ENCODE peak calls at places on chromosomes 1 and 21, in seven cellular contexts. S is neural crest cell, R is WTC11, I is psoas muscle, T is NB4, K is mammary epithelial cell, J is fibroblast of lung. Q is an unnamed sample.

GRCh38 chr1:89363638-89364536 is at the start of gene GBP6:
- DNase-seq in S (no peak), R (peak), I (no peak), T (no peak), K (peak), J (peak), Q (no peak)

GRCh38 chr1:46517010-46517600 is 27.5 kb downstream of the DMBX1 start:
- DNase-seq in S (no peak), R (peak), I (peak), T (no peak), K (peak), J (no peak), Q (no peak)

GRCh38 chr1:206979379-206980043 is 9.3 kb upstream of the FCAMR start:
- DNase-seq in S (no peak), R (no peak), I (no peak), T (peak), K (peak), J (peak), Q (no peak)

GRCh38 chr21:25906554-25906953 is 171.8 kb downstream of the GABPA start:
- DNase-seq in S (no peak), R (no peak), I (no peak), T (no peak), K (no peak), J (no peak), Q (no peak)

GRCh38 chr1:26786437-26787380 is 1.0 kb upstream of the PIGV start:
- DNase-seq in S (peak), R (peak), I (peak), T (peak), K (peak), J (peak), Q (no peak)

GRCh38 chr1:57331620-57332019 is 92.2 kb downstream of the DAB1 start:
- DNase-seq in S (no peak), R (no peak), I (no peak), T (no peak), K (no peak), J (no peak), Q (no peak)

GRCh38 chr1:216186816-216187215 is 236.4 kb downstream of the USH2A start:
- DNase-seq in S (no peak), R (no peak), I (no peak), T (no peak), K (no peak), J (peak), Q (no peak)

GRCh38 chr1:69569983-69570755 is 2.4 kb downstream of the LRRC7 start:
- DNase-seq in S (no peak), R (no peak), I (no peak), T (no peak), K (no peak), J (peak), Q (no peak)

GRCh38 chr1:236565530-236565929 is 38.8 kb downstream of the HEATR1 start:
- DNase-seq in S (no peak), R (no peak), I (no peak), T (no peak), K (no peak), J (peak), Q (no peak)

GRCh38 chr1:182671779-182672486 is 12.5 kb downstream of the RGS8 start:
- DNase-seq in S (no peak), R (no peak), I (no peak), T (no peak), K (no peak), J (no peak), Q (no peak)

GRCh38 chr1:89681045-89681729 is 48.3 kb downstream of the LRRC8C start:
- DNase-seq in S (no peak), R (no peak), I (no peak), T (no peak), K (no peak), J (no peak), Q (no peak)

GRCh38 chr1:32801096-32801713 is 16.0 kb downstream of the YARS1 start:
- DNase-seq in S (no peak), R (no peak), I (no peak), T (no peak), K (peak), J (peak), Q (no peak)

GRCh38 chr1:153238536-153238935 is 21.0 kb upstream of the LORICRIN start:
- DNase-seq in S (no peak), R (no peak), I (no peak), T (no peak), K (no peak), J (no peak), Q (no peak)

GRCh38 chr1:170927955-170928850 is 7.1 kb upstream of the MROH9 start:
- DNase-seq in S (no peak), R (no peak), I (no peak), T (no peak), K (peak), J (peak), Q (no peak)

GRCh38 chr21:45336870-45337269 is 49.2 kb upstream of the POFUT2 start:
- DNase-seq in S (no peak), R (no peak), I (peak), T (no peak), K (no peak), J (peak), Q (peak)

GRCh38 chr1:87174726-87175237 is 153.9 kb upstream of the LMO4 start:
- DNase-seq in S (no peak), R (no peak), I (no peak), T (no peak), K (peak), J (no peak), Q (no peak)

GRCh38 chr1:41419584-41420295 is 58.5 kb downstream of the FOXO6 start:
- DNase-seq in S (no peak), R (no peak), I (no peak), T (no peak), K (no peak), J (no peak), Q (no peak)

GRCh38 chr1:232635778-232636356 is 5.9 kb upstream of the SIPA1L2 start:
- DNase-seq in S (no peak), R (no peak), I (no peak), T (peak), K (peak), J (peak), Q (no peak)

DNA sequence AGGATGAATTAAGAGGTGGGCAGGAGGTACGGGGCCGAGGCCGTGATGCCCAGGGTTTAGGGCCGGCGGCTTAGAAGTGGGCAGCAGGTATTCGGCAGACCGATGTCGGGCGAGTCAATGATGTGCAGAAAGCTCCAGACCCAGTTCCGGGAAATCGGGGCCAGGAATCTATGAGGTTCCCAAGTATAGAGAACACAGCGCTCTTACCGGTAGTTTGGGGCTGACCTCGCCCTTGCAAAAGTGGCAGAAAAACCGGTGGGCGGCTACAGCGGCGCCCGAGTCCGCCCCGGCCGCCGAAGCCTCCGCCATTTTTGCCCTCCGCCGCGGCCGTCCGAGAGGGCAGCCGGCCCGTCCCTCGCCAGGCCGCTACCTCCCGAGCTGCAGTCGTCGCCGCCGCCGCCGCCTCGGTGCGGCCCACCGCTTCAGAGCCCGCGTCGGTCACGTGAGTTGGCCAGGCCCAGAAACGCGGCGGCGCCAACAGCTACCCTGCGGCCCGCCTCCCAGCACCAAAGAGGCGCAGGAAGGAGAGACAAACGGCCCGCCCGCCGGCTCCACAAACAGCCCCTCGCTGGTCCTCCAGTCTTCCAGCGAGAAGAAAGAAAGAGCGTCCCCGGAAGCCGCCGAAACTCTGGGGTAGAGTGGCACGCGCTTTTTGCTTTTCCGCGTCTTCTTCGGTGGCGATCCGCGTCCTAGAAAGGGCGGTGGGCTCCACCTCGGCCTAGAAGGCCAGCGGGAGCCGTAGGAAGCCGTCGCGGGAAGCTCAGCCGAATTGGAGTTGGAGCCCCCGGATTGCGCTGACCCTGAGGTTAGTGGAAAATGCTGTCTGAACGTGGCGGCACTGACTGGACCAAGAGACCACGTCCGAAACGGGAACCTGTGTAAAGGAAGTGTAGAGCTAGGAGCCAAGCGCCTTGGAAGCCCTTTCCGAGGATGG is at the start of the genes POLR3C and RNF115:
- DNase-seq in S (peak), R (peak), I (peak), T (peak), K (peak), J (peak), Q (peak)
- TF ChIP-seq CTCF in S (no peak), R (no peak), I (no peak), T (no peak), K (no peak), J (no peak), Q (no peak)

GRCh38 chr21:42113926-42114409 is 42.9 kb downstream of the UMODL1 start:
- DNase-seq in S (no peak), R (no peak), I (peak), T (peak), K (peak), J (no peak), Q (no peak)
- TF ChIP-seq CTCF in S (peak), R (no peak), I (no peak), T (no peak), K (peak), J (peak), Q (peak)

GRCh38 chr1:55503663-55504305 is 288.6 kb upstream of the USP24 start:
- DNase-seq in S (no peak), R (no peak), I (no peak), T (no peak), K (no peak), J (peak), Q (no peak)

GRCh38 chr1:55505326-55505725 is 290.2 kb upstream of the USP24 start:
- DNase-seq in S (no peak), R (no peak), I (no peak), T (no peak), K (no peak), J (no peak), Q (no peak)

GRCh38 chr1:55507578-55507931 is 292.4 kb upstream of the USP24 start:
- DNase-seq in S (no peak), R (no peak), I (no peak), T (no peak), K (no peak), J (no peak), Q (no peak)

GRCh38 chr1:55504306-55504706 is 289.1 kb upstream of the USP24 start:
- DNase-seq in S (no peak), R (no peak), I (no peak), T (no peak), K (no peak), J (peak), Q (no peak)

GRCh38 chr1:55506686-55507577 is 291.8 kb upstream of the USP24 start:
- DNase-seq in S (no peak), R (no peak), I (no peak), T (no peak), K (peak), J (peak), Q (no peak)
- TF ChIP-seq CTCF in S (no peak), R (no peak), I (no peak), T (no peak), K (no peak), J (no peak), Q (no peak)

GRCh38 chr1:117537291-117537920 is 68.4 kb upstream of the TENT5C start:
- DNase-seq in S (no peak), R (peak), I (no peak), T (no peak), K (peak), J (no peak), Q (no peak)
- TF ChIP-seq CTCF in S (peak), R (no peak), I (no peak), T (no peak), K (peak), J (no peak), Q (no peak)

GRCh38 chr1:227730630-227731151 is 4.4 kb downstream of the JMJD4 start:
- DNase-seq in S (no peak), R (no peak), I (no peak), T (no peak), K (no peak), J (no peak), Q (no peak)
- TF ChIP-seq CTCF in S (peak), R (no peak), I (no peak), T (no peak), K (no peak), J (no peak), Q (peak)

GRCh38 chr1:186680031-186681012 is at the start of gene PTGS2:
- DNase-seq in S (peak), R (peak), I (peak), T (peak), K (peak), J (peak), Q (peak)
- TF ChIP-seq CTCF in S (peak), R (no peak), I (no peak), T (no peak), K (peak), J (peak), Q (peak)

DNA sequence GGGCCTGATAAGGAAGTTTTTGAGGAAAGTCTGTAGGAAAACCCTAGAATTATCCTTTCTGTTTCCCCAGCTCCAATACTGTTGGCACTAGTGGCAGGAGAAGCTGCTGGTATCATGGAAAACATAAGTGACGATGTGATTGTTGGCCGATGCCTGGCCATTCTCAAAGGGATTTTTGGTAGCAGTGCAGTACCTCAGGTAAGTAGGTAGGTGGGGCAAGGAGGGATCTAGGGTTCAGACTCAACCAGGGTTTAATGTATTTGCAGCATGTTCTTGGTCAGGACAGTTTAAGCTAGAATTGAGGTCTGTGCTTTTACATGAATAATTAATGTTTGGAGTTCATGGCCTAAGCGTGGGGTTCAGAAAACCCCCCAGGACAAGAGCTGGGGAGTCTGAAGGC is 62.1 kb downstream of the KDM1A start:
- DNase-seq in S (no peak), R (peak), I (no peak), T (peak), K (no peak), J (no peak), Q (no peak)
- TF ChIP-seq CTCF in S (peak), R (peak), I (no peak), T (peak), K (peak), J (peak), Q (peak)